ENCODE peak calls at places on chromosomes 12 and 14, in four cellular contexts. H is adrenal gland; C is CD4-positive, alpha-beta memory T cell; N is CD8-positive, alpha-beta memory T cell. Q is an unnamed sample.

GRCh38 chr14:72476657-72477499 is 417.0 kb downstream of the DPF3 start:
- DNase-seq in H (no peak), C (peak; percentile 45), N (peak; percentile 26), Q (peak; percentile 23)

GRCh38 chr12:4164591-4165558 is 108.7 kb upstream of the CCND2 start:
- DNase-seq in H (peak; percentile 48), C (peak; percentile 51), N (peak; percentile 11), Q (peak; percentile 78)

GRCh38 chr12:57813111-57813970 is 5.2 kb downstream of the AVIL start:
- DNase-seq in H (no peak), C (no peak), N (no peak), Q (no peak)

GRCh38 chr12:122893208-122894151 is 2.4 kb downstream of the VPS37B start:
- DNase-seq in H (no peak), C (no peak), N (no peak), Q (no peak)

GRCh38 chr14:97270308-97270707 is 473.1 kb downstream of the VRK1 start:
- DNase-seq in H (no peak), C (no peak), N (no peak), Q (no peak)

GRCh38 chr12:3132636-3133409 is 55.6 kb downstream of the TSPAN9 start:
- DNase-seq in H (no peak), C (no peak), N (no peak), Q (peak; percentile 81)

GRCh38 chr12:126389961-126390360 is 1324.7 kb downstream of the AACS start:
- DNase-seq in H (no peak), C (no peak), N (no peak), Q (no peak)

GRCh38 chr12:31261744-31262143 is 64.2 kb downstream of the SINHCAF start:
- DNase-seq in H (no peak), C (no peak), N (no peak), Q (no peak)

GRCh38 chr14:99884834-99885648 is 91.8 kb downstream of the EML1 start:
- DNase-seq in H (peak; percentile 44), C (peak; percentile 50), N (no peak), Q (no peak)

GRCh38 chr14:30214456-30215090 is 286.9 kb upstream of the PRKD1 start:
- DNase-seq in H (peak; percentile 34), C (no peak), N (no peak), Q (no peak)

GRCh38 chr12:49014547-49014946 is 4.0 kb downstream of the PRKAG1 start:
- DNase-seq in H (no peak), C (no peak), N (no peak), Q (no peak)

GRCh38 chr14:35814371-35815005 is 5.4 kb upstream of the RALGAPA1 start:
- DNase-seq in H (peak; percentile 81), C (peak; percentile 66), N (peak; percentile 71), Q (peak; percentile 23)

GRCh38 chr12:96436366-96437295 is 36.4 kb upstream of the CDK17 start:
- DNase-seq in H (no peak), C (no peak), N (no peak), Q (no peak)

GRCh38 chr12:82757611-82758010 is 70.9 kb downstream of the TMTC2 start:
- DNase-seq in H (no peak), C (no peak), N (no peak), Q (no peak)

GRCh38 chr12:31582155-31582554 is 8.8 kb downstream of the DENND5B start:
- DNase-seq in H (no peak), C (no peak), N (no peak), Q (no peak)

GRCh38 chr12:109273354-109273753 is 35.7 kb downstream of the FOXN4 start:
- DNase-seq in H (no peak), C (no peak), N (no peak), Q (no peak)

GRCh38 chr12:21912318-21912717 is 28.9 kb downstream of the ABCC9 start:
- DNase-seq in H (no peak), C (no peak), N (no peak), Q (no peak)

GRCh38 chr14:105384605-105385321 is 13.6 kb upstream of the TEX22 start:
- DNase-seq in H (no peak), C (no peak), N (no peak), Q (no peak)

GRCh38 chr12:67534671-67535070 is 113.9 kb upstream of the DYRK2 start:
- DNase-seq in H (peak; percentile 50), C (no peak), N (no peak), Q (no peak)

GRCh38 chr12:129911437-129912049 is 7.7 kb upstream of the TMEM132D start:
- DNase-seq in H (peak; percentile 55), C (no peak), N (no peak), Q (no peak)

GRCh38 chr12:130675121-130675520 is 41.0 kb downstream of the RIMBP2 start:
- DNase-seq in H (no peak), C (no peak), N (no peak), Q (no peak)

GRCh38 chr14:21414137-21414631 is 30.4 kb upstream of the SUPT16H start:
- DNase-seq in H (no peak), C (no peak), N (no peak), Q (no peak)

GRCh38 chr12:27616356-27617150 is 79.7 kb upstream of the REP15 start:
- DNase-seq in H (no peak), C (no peak), N (no peak), Q (no peak)

GRCh38 chr12:124780336-124780735 is 83.3 kb downstream of the SCARB1 start:
- DNase-seq in H (no peak), C (no peak), N (no peak), Q (no peak)

GRCh38 chr12:57744777-57745484 is at the start of gene TSPAN31:
- DNase-seq in H (peak; percentile 99), C (peak; percentile 95), N (peak; percentile 93), Q (peak; percentile 99)

GRCh38 chr12:12983420-12984035 is 16.5 kb downstream of the HEBP1 start:
- DNase-seq in H (peak; percentile 41), C (no peak), N (no peak), Q (no peak)

GRCh38 chr12:130947028-130947427 is 6.7 kb upstream of the ADGRD1 start:
- DNase-seq in H (no peak), C (no peak), N (no peak), Q (no peak)

DNA sequence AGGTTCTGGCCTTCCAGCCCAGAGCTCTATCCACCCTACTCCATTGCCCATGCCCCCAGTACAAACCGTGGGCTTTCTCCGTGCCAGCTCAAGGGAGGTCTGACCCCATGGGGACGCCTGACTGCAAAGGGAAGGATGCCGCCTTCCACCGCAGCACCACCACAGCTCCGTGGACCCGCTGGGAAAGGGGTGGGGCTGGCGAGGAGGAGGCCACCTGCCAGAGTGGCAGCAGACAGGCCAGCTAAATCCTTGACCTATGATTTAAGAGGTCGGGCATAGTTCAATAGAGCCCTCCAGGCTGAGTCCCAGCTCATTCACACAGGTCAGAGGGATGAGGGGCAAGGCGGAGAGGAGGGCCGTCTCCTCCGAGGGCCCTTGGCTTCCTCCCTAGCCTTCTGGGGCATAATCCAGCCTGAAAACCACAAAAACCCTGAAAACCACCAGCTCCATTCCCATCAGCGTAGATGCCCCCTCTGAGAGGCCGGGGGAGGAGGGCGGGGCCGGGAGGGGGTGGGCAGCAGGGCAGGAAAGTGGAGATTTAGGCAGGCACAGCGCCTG is 14.9 kb upstream of the FIGNL2 start:
- DNase-seq in H (no peak), C (no peak), N (no peak), Q (no peak)
- H3K27ac ChIP-seq in H (no peak overlapping the region), C (no peak overlapping the region), N (no peak overlapping the region), Q (no peak overlapping the region)

DNA sequence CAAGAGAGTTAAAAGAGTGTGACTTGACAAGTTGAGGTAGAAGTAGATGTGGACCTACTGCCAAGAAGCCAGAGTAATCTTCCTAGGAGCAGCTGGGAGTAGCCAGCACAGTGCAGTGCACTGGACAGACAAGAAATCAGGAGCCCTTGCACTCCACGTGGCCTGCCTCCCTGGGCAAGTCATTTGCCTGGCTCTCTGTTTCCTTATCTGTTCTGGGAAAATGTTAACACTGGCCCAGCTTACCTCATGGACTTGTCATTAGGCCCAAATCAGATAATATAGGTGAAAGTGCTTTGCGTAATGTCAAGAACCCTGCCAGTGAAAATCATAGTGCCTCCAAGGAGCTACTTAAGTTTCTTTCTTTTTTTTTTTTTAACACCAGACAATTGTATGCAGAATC is 19.2 kb downstream of the SLC7A8 start:
- DNase-seq in H (no peak), C (no peak), N (no peak), Q (no peak)
- H3K27ac ChIP-seq in H (no peak overlapping the region), C (no peak overlapping the region), N (no peak overlapping the region), Q (no peak overlapping the region)

GRCh38 chr12:91185437-91185836 is 2.8 kb upstream of the DCN start:
- DNase-seq in H (no peak), C (no peak), N (no peak), Q (no peak)

GRCh38 chr12:91181053-91181452 is 1.6 kb downstream of the DCN start:
- DNase-seq in H (no peak), C (no peak), N (no peak), Q (no peak)

GRCh38 chr12:91186189-91186588 is 3.6 kb upstream of the DCN start:
- DNase-seq in H (no peak), C (no peak), N (no peak), Q (no peak)

GRCh38 chr12:91182664-91183455 is at the start of gene DCN:
- DNase-seq in H (no peak), C (no peak), N (no peak), Q (no peak)

DNA sequence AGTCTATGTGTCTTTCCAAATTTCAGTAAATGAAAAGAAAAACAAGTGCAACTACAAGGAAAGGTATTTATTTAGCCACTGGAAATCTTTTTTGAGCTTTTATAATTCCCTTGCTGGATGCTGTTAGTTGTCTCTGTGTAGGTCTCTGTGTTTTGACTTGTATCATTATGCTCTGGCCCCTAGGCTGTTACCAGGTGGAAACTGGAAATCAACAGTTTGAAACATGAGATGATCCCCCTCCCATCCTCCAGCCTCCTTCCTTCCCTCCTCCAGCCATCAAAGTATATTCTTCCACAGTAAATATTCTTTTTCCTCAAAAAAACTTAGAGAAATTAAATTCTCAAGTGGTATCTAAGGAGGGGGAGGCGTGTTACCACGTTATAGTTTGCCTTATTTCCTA is 948 bp upstream of the DCN start:
- DNase-seq in H (no peak), C (no peak), N (no peak), Q (no peak)
- H3K27ac ChIP-seq in H (peak overlapping the region; percentile 76), C (no peak overlapping the region), N (no peak overlapping the region), Q (peak overlapping the region; percentile 70)

GRCh38 chr14:103898204-103898603 is 30.1 kb upstream of the TDRD9 start:
- DNase-seq in H (no peak), C (no peak), N (no peak), Q (no peak)
- H3K27ac ChIP-seq in H (no peak overlapping the region), C (no peak overlapping the region), N (no peak overlapping the region), Q (no peak overlapping the region)

DNA sequence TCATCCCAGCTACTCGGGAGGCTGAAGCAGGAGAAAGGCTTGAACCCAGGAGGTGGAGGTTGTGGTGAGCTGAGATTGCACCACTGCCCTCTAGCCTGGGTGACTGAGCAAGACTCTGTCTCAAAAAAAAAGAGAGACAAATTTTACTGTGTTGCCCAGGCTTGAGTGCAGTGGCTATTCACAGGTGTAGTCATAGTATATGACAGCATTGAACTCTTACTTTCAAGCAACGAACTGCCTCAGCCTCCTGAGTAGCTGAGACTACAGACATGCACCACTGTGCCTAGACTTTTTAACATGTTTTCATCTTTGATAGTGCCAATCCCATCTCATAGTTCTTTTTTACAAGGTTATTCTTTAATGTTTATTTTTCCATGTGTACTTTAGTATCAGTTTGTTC is 13.7 kb downstream of the ARID2 start:
- DNase-seq in H (no peak), C (no peak), N (no peak), Q (no peak)
- H3K27ac ChIP-seq in H (no peak overlapping the region), C (no peak overlapping the region), N (no peak overlapping the region), Q (no peak overlapping the region)

DNA sequence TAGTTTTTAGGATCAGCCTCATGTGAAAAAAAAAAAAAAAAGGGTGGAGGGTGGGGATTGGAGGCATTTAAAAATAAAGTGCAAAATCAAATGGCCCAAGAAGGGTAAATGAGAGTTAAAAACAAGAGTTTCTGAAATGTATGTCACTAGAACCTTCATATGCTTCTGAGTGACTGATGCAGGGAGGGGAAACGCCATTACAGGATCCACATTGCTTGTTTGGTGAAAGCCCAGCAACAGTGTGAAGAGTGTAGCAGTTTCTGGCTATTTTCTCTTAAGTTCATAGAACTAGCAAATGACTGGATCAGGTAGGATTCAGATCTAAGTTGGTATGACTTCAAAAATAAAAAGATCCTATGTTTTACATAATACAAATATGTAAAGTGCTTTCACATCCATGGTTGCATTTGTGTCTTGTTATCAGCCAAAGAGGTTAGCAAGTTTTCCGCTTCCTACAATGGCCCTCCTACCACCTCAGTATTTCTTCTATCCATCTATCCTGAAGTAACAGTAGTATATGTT is 2.9 kb downstream of the CHPT1 start:
- DNase-seq in H (no peak), C (no peak), N (no peak), Q (no peak)
- H3K27ac ChIP-seq in H (peak overlapping the region; percentile 97), C (no peak overlapping the region), N (peak overlapping the region; percentile 72), Q (no peak overlapping the region)